ENCODE peak calls at places on chromosomes 11 and 22, in seven cellular contexts. F is suprapubic skin, C is body of pancreas, R is A549, M is H54, T is ovary, A is testis. B is an unnamed sample.

GRCh38 chr22:19057999-19058491 is 64.2 kb downstream of the DGCR2 start:
- DNase-seq in T (no peak), F (peak; percentile 34), R (no peak), M (no peak), A (no peak), C (peak; percentile 46), B (no peak)

GRCh38 chr22:30196141-30196866 is 50.3 kb downstream of the LIF start:
- DNase-seq in F (peak; percentile 94), A (peak; percentile 63), M (peak; percentile 37), C (peak; percentile 73), T (no peak), R (peak; percentile 83), B (peak; percentile 96)

GRCh38 chr11:31397239-31397834 is 27.7 kb downstream of the DNAJC24 start:
- DNase-seq in F (no peak), A (no peak), R (peak; percentile 5), T (no peak), C (no peak), M (no peak), B (no peak)

GRCh38 chr11:67563354-67564114 is 20.1 kb upstream of the GSTP1 start:
- DNase-seq in M (no peak), F (no peak), R (no peak), T (peak; percentile 60), C (peak; percentile 74), A (peak; percentile 80), B (no peak)

GRCh38 chr11:56716379-56716854 is 17.5 kb downstream of the OR9G1 start:
- DNase-seq in M (no peak), F (no peak), C (no peak), A (no peak), R (no peak), T (no peak), B (no peak)

GRCh38 chr11:2306971-2307732 is 5.3 kb downstream of the TSPAN32 start:
- DNase-seq in C (no peak), F (peak; percentile 77), T (peak; percentile 69), A (no peak), M (no peak), R (no peak), B (no peak)

GRCh38 chr11:46456269-46456668 is 64.7 kb upstream of the CHRM4 start:
- DNase-seq in C (no peak), T (no peak), M (no peak), R (no peak), F (no peak), A (no peak), B (no peak)

GRCh38 chr11:67352546-67353316 is 615 bp downstream of the POLD4 start:
- DNase-seq in T (peak; percentile 61), A (no peak), M (no peak), R (no peak), F (no peak), C (no peak), B (no peak)

GRCh38 chr11:64036081-64037026 is 623 bp downstream of the FLRT1 start:
- DNase-seq in M (peak; percentile 73), A (no peak), R (no peak), F (no peak), T (peak; percentile 72), C (no peak), B (no peak)

GRCh38 chr11:58027341-58027740 is 3.4 kb upstream of the OR6Q1 start:
- DNase-seq in T (no peak), F (no peak), M (no peak), C (no peak), A (no peak), R (no peak), B (no peak)

GRCh38 chr11:15258433-15259350 is 144.0 kb downstream of the INSC start:
- DNase-seq in T (no peak), M (no peak), C (peak; percentile 39), A (peak; percentile 26), R (peak; percentile 38), F (no peak), B (no peak)

GRCh38 chr22:49966041-49966715 is 5.6 kb downstream of the PIM3 start:
- DNase-seq in T (no peak), M (no peak), A (no peak), F (peak; percentile 79), R (no peak), C (peak; percentile 25), B (peak; percentile 51)

GRCh38 chr11:87878373-87878779 is 296.9 kb downstream of the RAB38 start:
- DNase-seq in T (no peak), A (peak; percentile 58), F (no peak), C (no peak), R (no peak), M (no peak), B (no peak)

GRCh38 chr11:129861702-129862107 is 33.7 kb downstream of the NFRKB start:
- DNase-seq in F (no peak), C (peak; percentile 83), A (peak; percentile 53), R (peak; percentile 84), T (peak; percentile 54), M (peak; percentile 78), B (peak; percentile 92)

GRCh38 chr11:21545701-21546100 is 647.2 kb upstream of the ANO5 start:
- DNase-seq in F (no peak), A (no peak), R (no peak), M (no peak), C (no peak), T (no peak), B (no peak)

GRCh38 chr22:24953294-24954113 is 988 bp downstream of the KIAA1671 start:
- DNase-seq in A (peak; percentile 29), T (peak; percentile 56), R (no peak), C (peak; percentile 53), M (no peak), F (no peak), B (no peak)

GRCh38 chr11:23041104-23041503 is 180.8 kb upstream of the CCDC179 start:
- DNase-seq in F (no peak), T (no peak), R (no peak), M (no peak), A (no peak), C (no peak), B (no peak)

DNA sequence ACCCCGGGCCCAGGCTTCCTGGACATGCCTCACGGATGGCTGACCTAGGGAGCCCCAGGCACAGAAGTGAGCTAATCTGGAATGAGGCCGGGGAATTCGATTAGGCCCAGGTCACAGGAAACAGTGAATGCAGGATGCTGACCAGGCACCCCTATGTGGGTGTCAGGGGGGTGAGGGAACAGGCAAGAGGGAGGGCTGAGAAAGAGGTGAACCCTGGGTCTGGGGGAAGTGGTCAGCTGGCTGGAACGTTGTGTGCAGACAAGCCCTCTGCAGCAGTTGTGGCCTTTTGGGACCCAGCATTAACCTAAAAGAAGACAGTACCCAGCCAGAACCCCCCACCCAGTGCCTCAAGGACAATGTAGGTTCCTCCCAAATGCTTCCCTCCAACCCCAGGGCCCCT is 8.1 kb downstream of the SERHL2 start:
- DNase-seq in A (no peak), M (no peak), F (no peak), C (no peak), R (no peak), T (no peak), B (no peak)
- TF ChIP-seq POLR2A in A (no peak), M (no peak), F (no peak), C (no peak), R (no peak), T (no peak), B (no peak)

GRCh38 chr11:65212226-65212801 is 30.6 kb downstream of the CAPN1 start:
- DNase-seq in C (no peak), F (peak; percentile 75), T (no peak), R (no peak), A (no peak), M (no peak), B (no peak)
- TF ChIP-seq POLR2A in C (no peak), F (no peak), T (no peak), R (no peak), A (no peak), M (no peak), B (no peak)

DNA sequence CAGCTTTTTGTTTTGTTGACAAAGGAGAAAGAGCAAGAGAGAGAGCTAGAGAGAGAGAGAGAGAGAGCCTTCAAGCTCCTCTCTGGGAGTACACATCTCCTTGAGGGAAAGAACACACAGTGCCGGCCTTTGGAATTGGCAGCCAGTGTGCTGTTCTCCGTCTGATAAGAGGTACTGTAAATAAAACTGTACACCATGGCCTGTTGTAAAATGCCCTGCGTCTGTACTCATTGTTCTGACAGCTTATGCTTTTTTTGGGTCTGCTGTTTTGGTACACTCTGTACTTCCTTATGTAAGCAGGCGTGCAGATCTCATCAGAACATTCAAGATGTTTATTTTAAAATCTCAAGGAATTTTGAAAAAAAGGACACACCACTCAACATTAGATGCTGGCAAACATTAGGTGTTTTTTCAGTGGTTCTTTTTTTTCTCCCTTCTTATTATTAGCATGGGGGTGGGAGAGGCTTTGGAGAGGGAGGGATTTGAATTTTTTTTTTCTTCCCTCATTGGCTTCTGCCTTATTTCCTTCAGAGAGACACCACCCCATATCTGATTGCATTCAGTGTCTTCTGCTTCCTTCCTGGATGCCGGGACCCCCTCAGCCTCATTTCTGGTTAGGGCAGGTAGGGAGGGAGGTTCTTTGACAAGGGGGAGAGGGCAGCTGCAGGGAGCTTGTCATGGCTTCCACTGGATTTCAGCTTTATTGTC is 116.8 kb upstream of the NNMT start:
- DNase-seq in F (no peak), R (no peak), T (peak; percentile 82), A (peak; percentile 93), M (no peak), C (peak; percentile 95), B (peak; percentile 71)
- TF ChIP-seq POLR2A in F (no peak), R (no peak), T (peak; percentile 68), A (no peak), M (no peak), C (peak; percentile 46), B (peak; percentile 47)

DNA sequence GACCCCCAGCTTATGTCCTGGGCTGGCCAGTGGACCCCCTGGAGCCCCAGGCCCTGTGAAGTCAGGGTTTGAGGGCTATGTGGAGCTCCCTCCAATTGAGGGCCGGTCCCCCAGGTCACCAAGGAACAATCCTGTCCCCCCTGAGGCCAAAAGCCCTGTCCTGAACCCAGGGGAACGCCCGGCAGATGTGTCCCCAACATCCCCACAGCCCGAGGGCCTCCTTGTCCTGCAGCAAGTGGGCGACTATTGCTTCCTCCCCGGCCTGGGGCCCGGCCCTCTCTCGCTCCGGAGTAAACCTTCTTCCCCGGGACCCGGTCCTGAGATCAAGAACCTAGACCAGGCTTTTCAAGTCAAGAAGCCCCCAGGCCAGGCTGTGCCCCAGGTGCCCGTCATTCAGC is 24.6 kb downstream of the CSF2RB start:
- DNase-seq in A (no peak), M (no peak), T (no peak), F (peak; percentile 58), R (no peak), C (no peak), B (no peak)
- TF ChIP-seq POLR2A in A (no peak), M (no peak), T (no peak), F (no peak), R (no peak), C (no peak), B (no peak)

GRCh38 chr22:33829549-33830280 is 90.6 kb downstream of the LARGE1 start:
- DNase-seq in C (no peak), M (no peak), A (no peak), F (no peak), R (no peak), T (no peak), B (no peak)
- TF ChIP-seq POLR2A in C (no peak), M (no peak), A (no peak), F (no peak), R (no peak), T (no peak), B (no peak)